ENCODE peak calls at places on chromosomes 3 and 15, in five cellular contexts. One of them, this sample, is unnamed.

GRCh38 chr15:99341786-99342185 is 90.5 kb downstream of the LRRC28 start:
- DNase-seq in breast epithelium: no peak
- DNase-seq in endothelial cell of umbilical vein: no peak
- DNase-seq in GM12891: no peak
- DNase-seq in heart left ventricle: no peak
- DNase-seq in this sample: no peak

GRCh38 chr15:27889258-27889657 is 209.9 kb downstream of the OCA2 start:
- DNase-seq in endothelial cell of umbilical vein: no peak
- DNase-seq in heart left ventricle: no peak
- DNase-seq in breast epithelium: no peak
- DNase-seq in GM12891: no peak
- DNase-seq in this sample: no peak

GRCh38 chr3:17891139-17891850 is 148.9 kb upstream of the TBC1D5 start:
- DNase-seq in heart left ventricle: no peak
- DNase-seq in breast epithelium: no peak
- DNase-seq in GM12891: no peak
- DNase-seq in endothelial cell of umbilical vein: no peak
- DNase-seq in this sample: no peak

GRCh38 chr3:18870642-18871041 is 277.7 kb upstream of the KCNH8 start:
- DNase-seq in endothelial cell of umbilical vein: no peak
- DNase-seq in breast epithelium: no peak
- DNase-seq in heart left ventricle: no peak
- DNase-seq in GM12891: no peak
- DNase-seq in this sample: no peak

GRCh38 chr15:26235148-26235769 is 372.1 kb upstream of the ATP10A start:
- DNase-seq in GM12891: no peak
- DNase-seq in endothelial cell of umbilical vein: no peak
- DNase-seq in heart left ventricle: no peak
- DNase-seq in breast epithelium: no peak
- DNase-seq in this sample: no peak

GRCh38 chr3:10561942-10562565 is 56.7 kb upstream of the ATP2B2 start:
- DNase-seq in breast epithelium: no peak
- DNase-seq in heart left ventricle: no peak
- DNase-seq in endothelial cell of umbilical vein: no peak
- DNase-seq in GM12891: no peak
- DNase-seq in this sample: no peak

GRCh38 chr3:195302436-195302835 is 31.5 kb upstream of the XXYLT1 start:
- DNase-seq in endothelial cell of umbilical vein: no peak
- DNase-seq in heart left ventricle: no peak
- DNase-seq in GM12891: no peak
- DNase-seq in breast epithelium: no peak
- DNase-seq in this sample: no peak

GRCh38 chr15:32849769-32850668 is 132.2 kb downstream of the GREM1 start:
- DNase-seq in endothelial cell of umbilical vein: no peak
- DNase-seq in GM12891: no peak
- DNase-seq in heart left ventricle: no peak
- DNase-seq in breast epithelium: no peak
- DNase-seq in this sample: no peak

GRCh38 chr3:66633564-66633963 is 132.7 kb upstream of the LRIG1 start:
- DNase-seq in breast epithelium: no peak
- DNase-seq in endothelial cell of umbilical vein: no peak
- DNase-seq in GM12891: no peak
- DNase-seq in heart left ventricle: no peak
- DNase-seq in this sample: no peak

GRCh38 chr3:39143051-39143885 is 10.1 kb downstream of the CSRNP1 start:
- DNase-seq in breast epithelium: no peak
- DNase-seq in heart left ventricle: no peak
- DNase-seq in GM12891: no peak
- DNase-seq in endothelial cell of umbilical vein: no peak
- DNase-seq in this sample: no peak

GRCh38 chr3:39141211-39141995 is 12.0 kb downstream of the CSRNP1 start:
- DNase-seq in breast epithelium: peak
- DNase-seq in heart left ventricle: peak
- DNase-seq in endothelial cell of umbilical vein: peak
- DNase-seq in GM12891: no peak
- DNase-seq in this sample: peak

GRCh38 chr3:39140341-39140971 is 12.9 kb downstream of the CSRNP1 start:
- DNase-seq in breast epithelium: no peak
- DNase-seq in heart left ventricle: no peak
- DNase-seq in endothelial cell of umbilical vein: no peak
- DNase-seq in GM12891: no peak
- DNase-seq in this sample: no peak

GRCh38 chr3:39144095-39144747 is 9.2 kb downstream of the CSRNP1 start:
- DNase-seq in endothelial cell of umbilical vein: no peak
- DNase-seq in heart left ventricle: no peak
- DNase-seq in GM12891: no peak
- DNase-seq in breast epithelium: no peak
- DNase-seq in this sample: no peak

GRCh38 chr3:39142067-39142466 is 11.3 kb downstream of the CSRNP1 start:
- DNase-seq in breast epithelium: no peak
- DNase-seq in GM12891: no peak
- DNase-seq in heart left ventricle: no peak
- DNase-seq in endothelial cell of umbilical vein: no peak
- DNase-seq in this sample: no peak
- TF ChIP-seq POLR2A in breast epithelium: no peak
- TF ChIP-seq POLR2A in GM12891: no peak
- TF ChIP-seq POLR2A in heart left ventricle: no peak
- TF ChIP-seq POLR2A in endothelial cell of umbilical vein: no peak
- TF ChIP-seq POLR2A in this sample: no peak

DNA sequence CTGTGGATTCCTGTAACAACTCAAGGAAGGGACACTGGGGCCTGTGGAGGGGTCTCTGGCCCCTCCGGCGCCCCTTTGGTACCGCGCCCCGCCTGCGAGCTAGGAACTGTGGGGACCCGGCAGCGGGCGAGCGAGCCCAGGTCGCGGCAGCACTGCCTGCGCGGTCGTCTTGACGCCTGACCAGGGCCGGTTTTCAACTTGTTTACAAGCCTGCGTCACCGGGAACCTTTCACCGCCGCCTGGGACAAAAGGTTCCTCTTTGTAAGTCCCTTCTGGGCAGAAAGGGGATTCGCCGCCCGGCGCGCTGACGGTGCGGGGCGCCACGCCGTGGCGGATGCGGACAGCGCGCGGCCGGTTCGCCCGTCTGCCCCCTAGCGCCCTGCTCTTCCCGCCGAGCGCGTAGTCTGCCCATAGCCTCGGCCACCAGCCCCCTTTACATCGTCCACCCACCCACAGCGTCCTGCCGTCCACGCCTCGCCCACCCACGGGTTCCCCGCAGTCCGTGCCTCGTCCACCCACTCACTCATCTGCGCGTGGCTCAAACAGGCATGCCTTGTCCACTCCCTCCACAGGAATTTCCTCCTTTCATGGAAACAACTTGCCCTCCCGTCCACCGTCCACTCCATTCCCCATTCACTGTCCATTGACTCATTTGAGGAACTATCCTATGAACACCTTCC is 5.5 kb upstream of the CFAP100 start:
- DNase-seq in GM12891: peak
- DNase-seq in endothelial cell of umbilical vein: peak
- DNase-seq in breast epithelium: peak
- DNase-seq in heart left ventricle: peak
- DNase-seq in this sample: peak
- TF ChIP-seq POLR2A in GM12891: no peak
- TF ChIP-seq POLR2A in endothelial cell of umbilical vein: no peak
- TF ChIP-seq POLR2A in breast epithelium: peak
- TF ChIP-seq POLR2A in heart left ventricle: peak
- TF ChIP-seq POLR2A in this sample: no peak

GRCh38 chr15:101429191-101429590 is 60.3 kb downstream of the PCSK6 start:
- DNase-seq in breast epithelium: no peak
- DNase-seq in GM12891: no peak
- DNase-seq in endothelial cell of umbilical vein: no peak
- DNase-seq in heart left ventricle: no peak
- DNase-seq in this sample: no peak
- TF ChIP-seq POLR2A in breast epithelium: no peak
- TF ChIP-seq POLR2A in GM12891: no peak
- TF ChIP-seq POLR2A in endothelial cell of umbilical vein: no peak
- TF ChIP-seq POLR2A in heart left ventricle: no peak
- TF ChIP-seq POLR2A in this sample: no peak

DNA sequence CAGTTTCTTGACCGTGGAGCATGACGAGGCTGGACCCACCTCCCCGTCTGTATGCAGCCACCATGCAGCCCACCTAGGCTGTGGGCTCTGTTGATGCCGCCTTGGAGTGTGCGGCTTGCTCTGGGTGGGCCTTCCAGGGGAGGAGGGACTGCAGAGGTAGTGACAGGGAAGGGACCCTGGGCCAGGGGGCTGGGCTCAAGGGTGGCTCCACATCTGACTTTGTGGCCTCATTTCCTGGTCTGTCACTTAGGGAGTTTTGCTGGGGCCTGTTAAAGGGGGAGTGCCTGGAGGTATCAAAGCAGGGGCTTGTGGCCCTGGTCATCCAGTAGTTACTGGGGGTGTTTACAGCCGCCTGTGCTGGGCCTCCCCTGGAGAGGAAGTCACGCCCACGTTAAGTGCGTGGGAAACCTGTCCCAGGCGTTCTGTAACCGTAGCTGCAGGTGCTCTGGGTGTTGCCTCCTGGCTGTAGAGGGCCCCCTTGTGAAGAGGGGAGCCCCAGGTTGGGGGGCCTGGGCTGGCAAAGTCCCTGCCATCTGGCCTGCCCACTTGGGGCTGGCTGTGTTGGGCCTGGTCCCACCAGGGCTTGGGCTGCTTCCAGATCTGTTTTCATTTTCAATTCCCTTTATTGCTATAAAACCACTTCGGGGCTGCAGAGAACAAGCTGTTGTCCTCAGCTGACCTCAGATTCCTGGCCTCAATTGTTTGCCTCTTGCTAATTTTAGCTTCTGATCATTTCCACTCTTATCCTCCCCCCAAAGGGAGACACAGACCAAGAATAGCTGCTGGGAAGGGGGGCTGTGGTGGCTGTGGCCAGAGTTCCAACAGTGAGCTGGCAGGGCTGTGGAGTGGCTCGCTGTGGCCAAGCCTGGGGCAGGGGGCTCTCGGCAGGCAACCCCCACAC is 26.5 kb downstream of the KLF13 start:
- DNase-seq in breast epithelium: no peak
- DNase-seq in endothelial cell of umbilical vein: peak
- DNase-seq in heart left ventricle: peak
- DNase-seq in GM12891: peak
- DNase-seq in this sample: no peak
- TF ChIP-seq POLR2A in breast epithelium: no peak
- TF ChIP-seq POLR2A in endothelial cell of umbilical vein: no peak
- TF ChIP-seq POLR2A in heart left ventricle: no peak
- TF ChIP-seq POLR2A in GM12891: no peak
- TF ChIP-seq POLR2A in this sample: no peak

GRCh38 chr15:89553632-89554031 is 21.6 kb upstream of the TICRR start:
- DNase-seq in endothelial cell of umbilical vein: no peak
- DNase-seq in heart left ventricle: no peak
- DNase-seq in GM12891: no peak
- DNase-seq in breast epithelium: no peak
- DNase-seq in this sample: no peak
- TF ChIP-seq POLR2A in endothelial cell of umbilical vein: no peak
- TF ChIP-seq POLR2A in heart left ventricle: no peak
- TF ChIP-seq POLR2A in GM12891: no peak
- TF ChIP-seq POLR2A in breast epithelium: no peak
- TF ChIP-seq POLR2A in this sample: no peak

This sample was measured in erythroblast.